ENCODE peak calls at places on chromosome 1, in nine cellular contexts. O, B, H, U, L, G, K, W and E are unnamed samples.

GRCh38 chr1:195790514-195791168 is 817.6 kb downstream of the KCNT2 start:
- DNase-seq in O (no peak), B (no peak), H (no peak), U (no peak), L (no peak), G (no peak), K (no peak), W (no peak), E (no peak)

GRCh38 chr1:182054698-182055326 is 6.7 kb downstream of the ZNF648 start:
- DNase-seq in O (peak), B (peak), H (no peak), U (peak), L (no peak), G (no peak), K (no peak), W (peak), E (peak)

GRCh38 chr1:6052543-6053205 is 7.0 kb downstream of the KCNAB2 start:
- DNase-seq in O (peak), B (peak), H (peak), U (peak), L (peak), G (no peak), K (peak), W (peak), E (peak)

GRCh38 chr1:215018555-215018954 is 64.0 kb upstream of the KCNK2 start:
- DNase-seq in O (no peak), B (no peak), H (peak), U (no peak), L (no peak), G (no peak), K (no peak), W (no peak), E (no peak)

GRCh38 chr1:42211224-42211623 is 46.7 kb upstream of the GUCA2A start:
- DNase-seq in O (no peak), B (no peak), H (peak), U (no peak), L (no peak), G (no peak), K (no peak), W (no peak), E (no peak)

GRCh38 chr1:154186852-154187501 is 4.9 kb downstream of the TPM3 start:
- DNase-seq in O (no peak), B (peak), H (no peak), U (no peak), L (no peak), G (no peak), K (no peak), W (no peak), E (no peak)

GRCh38 chr1:215146252-215146975 is 63.9 kb downstream of the KCNK2 start:
- DNase-seq in O (no peak), B (peak), H (peak), U (peak), L (no peak), G (no peak), K (peak), W (no peak), E (peak)

GRCh38 chr1:30912913-30913652 is 4.5 kb upstream of the SDC3 start:
- DNase-seq in O (no peak), B (no peak), H (no peak), U (peak), L (no peak), G (no peak), K (no peak), W (no peak), E (no peak)

GRCh38 chr1:87927391-87928073 is 598.9 kb downstream of the LMO4 start:
- DNase-seq in O (no peak), B (no peak), H (peak), U (no peak), L (no peak), G (no peak), K (no peak), W (no peak), E (no peak)

GRCh38 chr1:173477286-173478098 is at the start of gene PRDX6:
- DNase-seq in O (peak), B (peak), H (peak), U (peak), L (peak), G (no peak), K (peak), W (peak), E (peak)

GRCh38 chr1:204834752-204835151 is 35.9 kb upstream of the NFASC start:
- DNase-seq in O (no peak), B (peak), H (no peak), U (no peak), L (no peak), G (no peak), K (no peak), W (no peak), E (no peak)

GRCh38 chr1:170521818-170522217 is 10.1 kb upstream of the GORAB start:
- DNase-seq in O (no peak), B (no peak), H (peak), U (no peak), L (no peak), G (no peak), K (no peak), W (no peak), E (no peak)